ENCODE peak calls at places on chromosomes 3 and 15, in six cellular contexts. L is stomach, G is tibial nerve, Y is ovary, Q is prostate gland, S is IMR-90. M is an unnamed sample.

GRCh38 chr15:58559904-58560588 is 128.3 kb downstream of the LIPC start:
- DNase-seq in L (no peak), G (no peak), Y (no peak), Q (no peak), S (no peak), M (no peak)

GRCh38 chr3:184755315-184755731 is 43.5 kb upstream of the MAGEF1 start:
- DNase-seq in L (no peak), G (no peak), Y (no peak), Q (no peak), S (no peak), M (no peak)

GRCh38 chr3:184362668-184363540 is 1.4 kb downstream of the POLR2H start:
- DNase-seq in L (peak), G (peak), Y (peak), Q (peak), S (peak), M (peak)

GRCh38 chr15:80931721-80932609 is 57.7 kb downstream of the MESD start:
- DNase-seq in L (no peak), G (no peak), Y (no peak), Q (no peak), S (no peak), M (peak)

GRCh38 chr15:35671197-35671596 is 125.2 kb upstream of the DPH6 start:
- DNase-seq in L (no peak), G (no peak), Y (no peak), Q (no peak), S (no peak), M (no peak)

GRCh38 chr15:73573572-73573971 is 59.6 kb downstream of the NPTN start:
- DNase-seq in L (no peak), G (no peak), Y (no peak), Q (peak), S (peak), M (peak)

GRCh38 chr3:42802876-42803799 is 1.2 kb downstream of the HIGD1A start:
- DNase-seq in L (no peak), G (no peak), Y (no peak), Q (no peak), S (peak), M (no peak)

GRCh38 chr15:90915216-90915807 is 12.2 kb downstream of the MAN2A2 start:
- DNase-seq in L (no peak), G (no peak), Y (no peak), Q (no peak), S (no peak), M (no peak)

GRCh38 chr3:58657571-58658141 is 8.9 kb downstream of the FAM3D start:
- DNase-seq in L (peak), G (no peak), Y (no peak), Q (peak), S (no peak), M (peak)

GRCh38 chr3:58660998-58661397 is 5.6 kb downstream of the FAM3D start:
- DNase-seq in L (no peak), G (no peak), Y (no peak), Q (no peak), S (no peak), M (no peak)

GRCh38 chr3:58658508-58658907 is 8.1 kb downstream of the FAM3D start:
- DNase-seq in L (no peak), G (no peak), Y (no peak), Q (no peak), S (no peak), M (peak)

GRCh38 chr3:58657036-58657435 is 9.5 kb downstream of the FAM3D start:
- DNase-seq in L (no peak), G (no peak), Y (no peak), Q (no peak), S (no peak), M (peak)

GRCh38 chr3:58659051-58659675 is 7.4 kb downstream of the FAM3D start:
- DNase-seq in L (peak), G (no peak), Y (no peak), Q (peak), S (peak), M (peak)
- TF ChIP-seq CTCF in L (peak), G (peak), Y (no peak), Q (peak), S (peak), M (no peak)

DNA sequence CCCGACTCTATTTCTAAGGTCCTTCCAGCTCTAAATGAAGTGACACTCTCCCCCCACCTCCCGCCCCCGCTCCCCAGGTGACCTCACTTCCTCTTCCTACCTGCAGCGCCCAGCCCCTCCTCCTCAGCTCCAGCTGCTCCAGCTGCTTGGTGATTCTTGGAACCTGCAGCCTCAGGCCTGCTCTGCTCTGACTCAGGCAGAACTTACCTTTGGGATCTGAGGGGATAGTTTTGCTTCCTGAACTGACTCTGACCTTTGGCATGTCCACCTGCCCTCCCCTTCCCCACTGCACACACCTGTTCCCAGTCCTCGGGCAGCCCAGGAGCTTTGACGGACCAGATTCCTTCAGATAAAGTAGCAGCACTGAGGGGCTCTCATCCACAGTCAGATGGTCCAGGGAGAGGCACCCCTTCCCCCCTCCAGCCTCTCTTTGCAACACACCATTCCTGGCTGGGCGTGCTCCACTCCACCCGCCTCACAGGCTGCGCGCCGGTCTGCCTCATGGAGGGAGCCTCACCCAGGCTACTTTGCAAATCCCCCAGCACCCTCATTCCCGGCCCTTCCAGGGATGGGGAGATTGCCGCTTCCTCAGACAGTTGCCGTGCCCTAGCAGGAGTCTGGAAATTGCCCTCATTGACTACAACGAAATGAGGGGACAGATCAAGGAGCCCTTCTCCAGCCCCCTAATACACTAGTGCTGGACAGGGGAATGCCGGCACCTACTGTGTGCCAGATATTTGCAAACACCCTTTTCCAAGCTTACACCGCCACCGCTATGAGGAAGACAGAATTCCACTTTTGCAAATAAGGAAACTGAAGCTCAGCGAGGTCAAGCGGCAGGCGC is 695 bp upstream of the C15orf39 start:
- DNase-seq in L (peak), G (no peak), Y (peak), Q (peak), S (no peak), M (peak)
- TF ChIP-seq POLR2A in L (no peak), G (no peak), Y (no peak), Q (no peak), S (no peak), M (peak)

DNA sequence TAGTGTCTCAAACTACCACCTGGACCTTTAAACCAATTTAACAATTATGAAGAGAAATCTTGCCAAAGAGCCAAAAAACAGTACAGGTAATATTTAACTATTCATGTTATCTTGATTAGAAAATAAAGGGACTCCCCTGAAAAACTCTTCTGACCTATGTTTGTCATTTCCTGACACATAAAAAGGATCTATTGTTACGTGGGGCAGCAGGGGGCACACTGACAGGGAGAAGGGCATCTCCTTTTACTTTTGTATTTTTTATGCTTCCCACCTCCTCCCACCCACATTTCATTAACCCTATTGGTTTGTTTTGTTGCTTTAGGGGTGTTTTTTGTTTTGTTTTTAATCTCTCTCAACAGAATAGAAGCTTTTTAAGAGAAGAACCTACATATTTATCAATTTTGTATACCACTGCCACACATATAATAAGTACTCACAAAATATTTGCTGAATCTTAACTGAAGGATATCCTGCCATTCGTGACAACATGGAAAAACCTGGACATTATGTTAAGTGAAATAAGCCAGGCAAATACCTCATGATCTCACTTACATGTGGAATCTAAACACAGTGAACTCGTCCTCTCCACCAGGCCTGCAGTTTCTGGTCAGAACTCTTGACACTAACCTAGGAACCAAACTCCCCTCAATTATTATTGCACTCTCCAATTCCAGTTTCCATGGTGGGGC is 17.7 kb downstream of the STAG1 start:
- DNase-seq in L (no peak), G (no peak), Y (no peak), Q (no peak), S (no peak), M (no peak)
- TF ChIP-seq CTCF in L (no peak), G (no peak), Y (no peak), Q (no peak), S (no peak), M (no peak)

GRCh38 chr15:65087411-65087810 is 10.9 kb downstream of the KBTBD13 start:
- DNase-seq in L (no peak), G (no peak), Y (no peak), Q (peak), S (no peak), M (peak)

GRCh38 chr15:65087873-65088642 is 11.5 kb downstream of the KBTBD13 start:
- DNase-seq in L (no peak), G (peak), Y (no peak), Q (peak), S (no peak), M (peak)

GRCh38 chr15:65089206-65089824 is 12.8 kb downstream of the KBTBD13 start:
- DNase-seq in L (no peak), G (no peak), Y (peak), Q (no peak), S (peak), M (peak)

GRCh38 chr15:65086680-65087111 is 10.2 kb downstream of the KBTBD13 start:
- DNase-seq in L (no peak), G (no peak), Y (no peak), Q (peak), S (no peak), M (peak)

DNA sequence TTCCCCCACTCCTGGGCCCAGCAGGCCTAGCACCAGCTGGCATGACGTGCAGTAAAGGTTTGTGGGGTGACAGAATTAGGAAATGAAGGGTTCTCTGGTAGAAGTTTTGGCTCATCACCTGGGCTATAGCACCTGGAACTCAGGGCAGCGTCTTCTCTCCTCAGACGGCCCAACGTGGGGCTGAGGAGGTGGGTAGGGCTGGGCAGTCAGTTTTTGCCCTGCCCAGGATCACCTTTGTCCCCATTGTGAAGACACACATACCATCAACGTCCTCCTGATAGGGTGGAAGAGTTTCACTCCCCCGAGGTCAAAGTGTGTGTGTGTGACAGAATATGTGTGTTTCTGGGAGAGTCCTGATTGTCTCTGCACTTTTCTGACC is 12.1 kb downstream of the KBTBD13 start:
- DNase-seq in L (no peak), G (no peak), Y (no peak), Q (no peak), S (no peak), M (no peak)
- TF ChIP-seq POLR2A in L (no peak), G (no peak), Y (no peak), Q (no peak), S (no peak), M (no peak)

DNA sequence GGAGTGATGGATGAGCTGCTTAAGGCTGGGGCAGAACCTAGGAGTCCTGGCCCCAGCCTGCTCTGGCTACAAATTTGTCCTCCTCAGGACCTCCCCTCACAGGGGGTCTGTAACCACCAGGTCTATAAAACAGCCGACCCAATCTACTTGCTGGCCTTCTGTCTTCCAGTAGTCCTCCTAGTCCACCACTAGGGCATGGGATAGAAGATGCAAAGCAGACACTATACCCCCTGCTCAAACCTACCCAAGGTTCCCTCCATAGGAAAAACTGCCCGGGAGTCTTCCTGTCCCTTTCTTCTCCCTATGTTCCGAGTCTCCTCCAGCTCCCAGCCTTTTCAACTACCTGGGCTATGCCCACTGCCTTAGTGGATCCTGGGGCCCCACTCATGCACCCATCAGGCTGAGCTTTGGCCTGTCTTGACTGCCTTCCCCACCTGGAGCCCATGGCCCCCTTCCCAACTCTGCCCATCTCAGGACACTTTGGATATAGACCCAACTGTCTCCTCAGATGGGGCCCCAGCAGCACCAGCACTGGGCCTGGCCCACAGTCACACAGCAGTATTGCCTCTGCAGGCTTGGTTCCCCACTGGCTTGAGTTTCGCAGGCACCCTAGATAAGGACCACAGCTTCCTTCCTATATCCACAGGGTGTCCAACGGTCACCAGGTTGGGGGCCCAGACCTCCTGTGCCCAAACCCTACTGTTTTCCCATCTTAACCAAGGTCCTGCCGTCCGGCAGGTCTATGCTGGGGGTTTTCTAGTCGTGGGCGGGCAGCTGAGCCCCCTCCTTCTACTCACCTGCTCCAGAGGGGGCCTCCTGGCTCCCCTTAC is 1.1 kb downstream of the HYAL3 start:
- DNase-seq in L (no peak), G (no peak), Y (peak), Q (no peak), S (no peak), M (peak)
- TF ChIP-seq CTCF in L (no peak), G (peak), Y (no peak), Q (no peak), S (peak), M (no peak)

GRCh38 chr15:78072080-78072892 is 5.2 kb downstream of the TBC1D2B start:
- DNase-seq in L (no peak), G (no peak), Y (no peak), Q (no peak), S (peak), M (peak)
- TF ChIP-seq POLR2A in L (no peak), G (no peak), Y (peak), Q (no peak), S (no peak), M (no peak)

GRCh38 chr15:38251726-38252480 is 733 bp upstream of the SPRED1 start:
- DNase-seq in L (peak), G (peak), Y (peak), Q (peak), S (peak), M (peak)
- TF ChIP-seq CTCF in L (no peak), G (peak), Y (no peak), Q (no peak), S (no peak), M (no peak)

DNA sequence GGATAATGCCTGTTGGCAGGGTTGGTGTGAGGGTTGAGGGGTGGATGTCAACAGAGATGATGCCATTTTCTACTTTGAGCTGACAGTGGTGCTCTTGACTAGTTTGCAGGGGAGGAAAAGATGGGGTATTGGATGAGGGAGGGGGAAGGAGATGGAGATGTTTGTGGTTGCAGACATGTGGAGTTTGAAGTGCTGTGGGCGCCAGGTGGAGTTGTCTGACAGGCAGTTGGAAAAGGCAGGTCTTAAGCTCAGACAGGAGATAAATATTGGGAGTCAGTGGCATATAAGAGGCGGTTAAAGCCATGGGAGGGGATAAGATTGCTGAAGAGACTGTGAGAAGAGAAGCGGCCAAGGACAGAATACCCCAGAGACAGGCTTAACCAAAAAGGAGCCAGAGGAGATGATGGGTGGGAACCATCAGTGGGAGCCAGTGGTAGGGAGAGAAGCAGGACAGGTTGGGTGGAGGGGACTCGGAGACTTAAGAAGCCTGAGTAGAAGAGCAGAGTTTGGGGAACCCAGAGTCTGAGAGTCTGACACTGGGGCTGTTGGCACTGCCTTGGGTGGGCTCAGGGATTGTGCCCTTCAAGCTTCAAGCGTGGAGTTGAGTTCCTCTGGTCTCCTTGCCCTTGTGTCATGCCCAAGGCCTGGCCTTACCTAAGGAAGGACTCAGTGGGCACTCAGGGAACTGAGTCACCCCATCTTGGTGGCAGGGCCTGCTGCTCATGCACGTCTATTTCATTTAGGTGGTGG is 13.9 kb downstream of the COPG1 start:
- DNase-seq in L (no peak), G (no peak), Y (no peak), Q (no peak), S (no peak), M (peak)
- TF ChIP-seq POLR2A in L (no peak), G (no peak), Y (no peak), Q (no peak), S (no peak), M (no peak)

GRCh38 chr3:156598413-156598812 is 43.5 kb upstream of the SSR3 start:
- DNase-seq in L (no peak), G (no peak), Y (no peak), Q (no peak), S (no peak), M (no peak)
- TF ChIP-seq CTCF in L (no peak), G (no peak), Y (no peak), Q (no peak), S (no peak), M (no peak)

GRCh38 chr15:77944002-77944867 is 133.3 kb downstream of the TBC1D2B start:
- DNase-seq in L (peak), G (peak), Y (peak), Q (peak), S (peak), M (peak)
- TF ChIP-seq POLR2A in L (no peak), G (no peak), Y (no peak), Q (no peak), S (no peak), M (no peak)